ENCODE peak calls at places on chromosomes 5 and 9, in nine cellular contexts. B is mesenchymal stem cell, D is IMR-90, G is fibroblast of lung, Y is A549, U is GM12878, E is neuronal stem cell, L is neural progenitor cell, M is K562. Q is an unnamed sample.

GRCh38 chr5:55306641-55307382 is 682 bp downstream of the DHX29 start:
- DNase-seq in B (peak), D (no peak), G (peak), Y (no peak), U (no peak), E (no peak), L (no peak), M (peak), Q (no peak)

GRCh38 chr9:80449513-80449912 is 877.7 kb downstream of the TLE4 start:
- DNase-seq in B (no peak), D (no peak), G (no peak), Y (no peak), U (no peak), E (no peak), L (no peak), M (no peak), Q (no peak)

GRCh38 chr5:57940879-57941278 is 458.3 kb upstream of the ACTBL2 start:
- DNase-seq in B (no peak), D (no peak), G (no peak), Y (no peak), U (no peak), E (no peak), L (no peak), M (no peak), Q (no peak)

GRCh38 chr5:11306365-11306764 is 545.3 kb upstream of the DAP start:
- DNase-seq in B (no peak), D (no peak), G (no peak), Y (no peak), U (no peak), E (no peak), L (no peak), M (no peak), Q (no peak)

GRCh38 chr5:168006473-168007130 is 284.8 kb upstream of the WWC1 start:
- DNase-seq in B (no peak), D (peak), G (peak), Y (no peak), U (no peak), E (no peak), L (no peak), M (no peak), Q (no peak)

GRCh38 chr9:128940946-128941755 is 6.3 kb downstream of the DOLK start:
- DNase-seq in B (no peak), D (no peak), G (no peak), Y (no peak), U (no peak), E (no peak), L (no peak), M (no peak), Q (no peak)

GRCh38 chr5:74631088-74631960 is 9.2 kb downstream of the ENC1 start:
- DNase-seq in B (peak), D (peak), G (peak), Y (peak), U (peak), E (no peak), L (peak), M (peak), Q (peak)

GRCh38 chr9:112174223-112174964 is 703 bp downstream of the SUSD1 start:
- DNase-seq in B (peak), D (peak), G (peak), Y (peak), U (peak), E (no peak), L (peak), M (peak), Q (peak)

GRCh38 chr9:125125523-125125922 is 17.8 kb downstream of the SCAI start:
- DNase-seq in B (no peak), D (no peak), G (no peak), Y (no peak), U (no peak), E (no peak), L (no peak), M (no peak), Q (no peak)

GRCh38 chr5:34415559-34416198 is 240.4 kb upstream of the RAI14 start:
- DNase-seq in B (peak), D (peak), G (peak), Y (no peak), U (peak), E (no peak), L (no peak), M (no peak), Q (no peak)

GRCh38 chr5:6197427-6197826 is 180.9 kb downstream of the MED10 start:
- DNase-seq in B (no peak), D (no peak), G (no peak), Y (no peak), U (no peak), E (no peak), L (no peak), M (no peak), Q (no peak)

GRCh38 chr9:35673998-35674361 is 252 bp downstream of the CA9 start:
- DNase-seq in B (no peak), D (no peak), G (no peak), Y (no peak), U (no peak), E (no peak), L (no peak), M (no peak), Q (no peak)

GRCh38 chr5:80098951-80099350 is 63.8 kb downstream of the THBS4 start:
- DNase-seq in B (no peak), D (no peak), G (no peak), Y (no peak), U (no peak), E (no peak), L (no peak), M (no peak), Q (no peak)

GRCh38 chr5:180253036-180253824 is 38.7 kb downstream of the MAPK9 start:
- DNase-seq in B (no peak), D (no peak), G (no peak), Y (peak), U (no peak), E (no peak), L (no peak), M (no peak), Q (no peak)

GRCh38 chr5:39906146-39906545 is 481.4 kb upstream of the DAB2 start:
- DNase-seq in B (peak), D (no peak), G (peak), Y (no peak), U (no peak), E (no peak), L (no peak), M (no peak), Q (peak)

GRCh38 chr5:82749453-82749852 is 327.7 kb downstream of the TMEM167A start:
- DNase-seq in B (no peak), D (no peak), G (peak), Y (no peak), U (no peak), E (no peak), L (no peak), M (no peak), Q (peak)

GRCh38 chr9:106862115-106862945 is 636 bp upstream of the ZNF462 start:
- DNase-seq in B (peak), D (peak), G (peak), Y (peak), U (no peak), E (peak), L (peak), M (no peak), Q (peak)

GRCh38 chr9:9003184-9003583 is 1203.6 kb upstream of the DMAC1 start:
- DNase-seq in B (peak), D (no peak), G (peak), Y (peak), U (no peak), E (peak), L (peak), M (no peak), Q (no peak)

GRCh38 chr5:94375801-94376200 is 242.6 kb downstream of the KIAA0825 start:
- DNase-seq in B (no peak), D (no peak), G (no peak), Y (no peak), U (no peak), E (no peak), L (no peak), M (no peak), Q (peak)

GRCh38 chr5:137592317-137592716 is 93.2 kb upstream of the SPOCK1 start:
- DNase-seq in B (no peak), D (no peak), G (no peak), Y (no peak), U (no peak), E (no peak), L (no peak), M (no peak), Q (no peak)

GRCh38 chr5:16736158-16736994 is 119.6 kb upstream of the RETREG1 start:
- DNase-seq in B (peak), D (peak), G (peak), Y (no peak), U (no peak), E (no peak), L (peak), M (peak), Q (peak)

GRCh38 chr5:66246621-66247020 is 102.5 kb downstream of the SREK1 start:
- DNase-seq in B (peak), D (peak), G (peak), Y (peak), U (no peak), E (no peak), L (no peak), M (no peak), Q (peak)
- H3K4me2 ChIP-seq in B (no peak), D (peak), G (no peak), Y (peak), U (no peak), E (no peak), L (no peak), M (no peak), Q (peak)

DNA sequence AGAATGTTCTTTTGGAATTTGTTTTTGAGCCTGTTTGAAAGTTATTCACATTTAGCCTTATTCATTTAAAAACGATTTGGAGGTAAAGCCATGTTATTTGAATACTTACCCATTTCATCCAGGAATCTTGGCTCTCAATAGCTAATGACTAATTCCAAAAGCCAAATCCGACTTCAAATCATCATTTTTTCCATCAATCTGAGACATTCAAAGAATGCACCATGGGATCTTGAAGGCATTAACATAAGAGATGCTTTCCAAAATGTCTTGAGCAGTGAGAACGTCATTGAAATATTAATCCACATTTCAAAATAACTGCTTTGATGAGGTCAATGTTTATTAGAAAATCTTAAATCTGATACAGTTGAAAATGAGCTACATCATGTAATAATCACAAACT is 617.0 kb upstream of the RORB start:
- DNase-seq in B (no peak), D (no peak), G (no peak), Y (no peak), U (no peak), E (no peak), L (no peak), M (no peak), Q (no peak)
- H3K4me2 ChIP-seq in B (no peak), D (no peak), G (no peak), Y (no peak), U (no peak), E (no peak), L (no peak), M (no peak), Q (no peak)

DNA sequence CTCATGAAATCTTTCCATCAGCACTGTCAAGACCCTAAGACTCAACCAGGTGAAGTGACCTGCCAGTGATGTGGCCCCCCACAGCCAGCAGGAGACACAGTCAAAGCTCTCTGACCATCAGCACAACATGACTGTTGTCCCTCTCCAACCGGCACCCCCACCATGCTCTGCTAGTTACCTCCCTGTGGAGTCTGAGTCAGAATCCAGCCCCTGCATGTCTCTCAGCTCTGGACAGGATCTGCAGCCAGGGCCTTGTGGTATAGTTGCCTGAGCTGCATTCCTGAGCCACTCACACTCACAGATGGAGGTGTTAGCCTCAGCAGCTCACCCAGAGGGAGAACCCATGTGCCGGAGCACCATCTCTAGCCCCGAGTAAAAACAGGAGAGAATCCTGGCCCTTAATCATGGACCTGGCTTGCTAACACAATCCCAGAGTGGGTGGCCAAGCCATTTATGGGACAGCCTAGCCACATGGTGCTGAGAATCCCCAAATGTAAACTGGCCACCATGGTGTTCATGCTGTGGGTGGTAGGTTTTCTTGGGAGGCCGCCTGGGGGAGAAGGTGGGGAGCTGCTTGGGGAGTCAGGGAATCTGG is 237.8 kb downstream of the PAPPA start:
- DNase-seq in B (peak), D (peak), G (peak), Y (no peak), U (no peak), E (no peak), L (no peak), M (no peak), Q (peak)
- H3K4me2 ChIP-seq in B (no peak), D (no peak), G (no peak), Y (no peak), U (no peak), E (no peak), L (no peak), M (no peak), Q (no peak)

DNA sequence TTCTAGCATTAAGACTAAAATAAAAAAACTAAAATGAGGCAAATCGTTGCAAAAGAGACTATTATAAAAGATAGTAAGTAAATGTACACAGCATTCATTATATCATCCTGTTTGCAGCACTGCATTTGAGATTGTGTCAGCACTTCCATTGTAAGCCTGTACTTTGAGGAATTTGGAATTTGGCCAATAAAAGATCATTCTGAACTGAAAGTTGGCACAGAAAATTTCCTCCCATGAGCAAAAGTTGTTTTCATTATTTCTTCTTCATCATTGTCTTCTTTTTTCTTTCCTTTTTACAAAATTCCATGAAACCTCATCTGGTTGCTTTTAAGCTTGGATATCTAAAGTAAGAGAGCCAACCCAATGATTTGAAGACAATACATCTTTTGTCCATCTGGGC is 199.3 kb upstream of the ADAMTSL1 start:
- DNase-seq in B (no peak), D (no peak), G (peak), Y (no peak), U (no peak), E (no peak), L (no peak), M (no peak), Q (peak)
- H3K4me2 ChIP-seq in B (no peak), D (no peak), G (no peak), Y (no peak), U (no peak), E (no peak), L (no peak), M (no peak), Q (no peak)